ENCODE peak calls at places on chromosomes 16 and 17, in ten cellular contexts. K is type B pancreatic cell, S is astrocyte of the cerebellum, A is foreskin fibroblast, V is IMR-90, N is BJ, C is H9, M is heart right ventricle, F is AG09309, R is GM23338. H is an unnamed sample.

GRCh38 chr16:12215302-12216105 is 239.0 kb downstream of the SNX29 start:
- DNase-seq in K (no peak), S (no peak), A (no peak), V (no peak), N (no peak), C (peak), M (no peak), F (no peak), R (peak), H (no peak)

GRCh38 chr17:27968206-27968732 is 74.2 kb upstream of the NLK start:
- DNase-seq in K (no peak), S (no peak), A (no peak), V (no peak), N (no peak), C (no peak), M (peak), F (no peak), R (no peak), H (no peak)

GRCh38 chr16:89343501-89344291 is 126.2 kb downstream of the ZNF778 start:
- DNase-seq in K (no peak), S (no peak), A (no peak), V (peak), N (peak), C (no peak), M (no peak), F (no peak), R (no peak), H (no peak)

GRCh38 chr16:4327782-4328579 is 12.1 kb downstream of the GLIS2 start:
- DNase-seq in K (no peak), S (no peak), A (peak), V (peak), N (no peak), C (peak), M (peak), F (no peak), R (peak), H (peak)

GRCh38 chr17:28018439-28019070 is 23.9 kb upstream of the NLK start:
- DNase-seq in K (no peak), S (no peak), A (no peak), V (peak), N (no peak), C (no peak), M (peak), F (no peak), R (no peak), H (no peak)

GRCh38 chr17:68709995-68710780 is 109.0 kb upstream of the FAM20A start:
- DNase-seq in K (no peak), S (no peak), A (peak), V (peak), N (peak), C (no peak), M (no peak), F (peak), R (no peak), H (no peak)

GRCh38 chr16:70809392-70810060 is 8.6 kb upstream of the VAC14 start:
- DNase-seq in K (no peak), S (no peak), A (no peak), V (no peak), N (no peak), C (peak), M (no peak), F (no peak), R (no peak), H (peak)

GRCh38 chr17:60065136-60065535 is 13.6 kb downstream of the HEATR6 start:
- DNase-seq in K (no peak), S (no peak), A (no peak), V (peak), N (no peak), C (no peak), M (no peak), F (no peak), R (no peak), H (no peak)

GRCh38 chr17:81517339-81518112 is 4.9 kb upstream of the ACTG1 start:
- DNase-seq in K (no peak), S (no peak), A (no peak), V (no peak), N (no peak), C (peak), M (peak), F (no peak), R (peak), H (peak)

GRCh38 chr16:12260647-12261262 is 284.2 kb downstream of the SNX29 start:
- DNase-seq in K (no peak), S (no peak), A (no peak), V (peak), N (no peak), C (peak), M (no peak), F (no peak), R (peak), H (no peak)

GRCh38 chr17:39702901-39703893 is 3.3 kb downstream of the ERBB2 start:
- DNase-seq in K (no peak), S (no peak), A (no peak), V (peak), N (no peak), C (no peak), M (no peak), F (no peak), R (no peak), H (peak)

GRCh38 chr16:69711115-69711740 is 15.1 kb downstream of the NQO1 start:
- DNase-seq in K (no peak), S (peak), A (peak), V (peak), N (peak), C (no peak), M (no peak), F (peak), R (no peak), H (no peak)

GRCh38 chr17:40556884-40557414 is 8.3 kb downstream of the CCR7 start:
- DNase-seq in K (peak), S (no peak), A (no peak), V (no peak), N (no peak), C (peak), M (no peak), F (no peak), R (no peak), H (peak)

GRCh38 chr16:79600636-79601091 is at the start of gene MAF:
- DNase-seq in K (peak), S (peak), A (peak), V (peak), N (peak), C (peak), M (peak), F (peak), R (peak), H (peak)

GRCh38 chr16:51267676-51268075 is 116.6 kb upstream of the SALL1 start:
- DNase-seq in K (no peak), S (no peak), A (no peak), V (no peak), N (no peak), C (no peak), M (no peak), F (no peak), R (no peak), H (no peak)

GRCh38 chr16:69481901-69482341 is 57.5 kb downstream of the CYB5B start:
- DNase-seq in K (no peak), S (peak), A (peak), V (peak), N (no peak), C (peak), M (peak), F (no peak), R (peak), H (no peak)

GRCh38 chr16:88928405-88929375 is 48.3 kb downstream of the CBFA2T3 start:
- DNase-seq in K (no peak), S (no peak), A (no peak), V (no peak), N (no peak), C (no peak), M (no peak), F (no peak), R (no peak), H (no peak)

GRCh38 chr17:81170727-81171494 is 4.9 kb upstream of the AATK start:
- DNase-seq in K (no peak), S (no peak), A (no peak), V (no peak), N (no peak), C (no peak), M (no peak), F (no peak), R (no peak), H (no peak)

GRCh38 chr17:74089869-74090464 is 113.5 kb upstream of the RPL38 start:
- DNase-seq in K (no peak), S (no peak), A (no peak), V (no peak), N (no peak), C (peak), M (no peak), F (peak), R (peak), H (peak)

GRCh38 chr16:68972008-68972407 is 128.7 kb downstream of the TANGO6 start:
- DNase-seq in K (no peak), S (no peak), A (no peak), V (no peak), N (no peak), C (peak), M (no peak), F (no peak), R (peak), H (no peak)

GRCh38 chr17:17400566-17401184 is 76.1 kb upstream of the MED9 start:
- DNase-seq in K (no peak), S (no peak), A (no peak), V (no peak), N (no peak), C (no peak), M (no peak), F (no peak), R (no peak), H (no peak)

GRCh38 chr16:57720142-57720575 is 15.4 kb upstream of the KATNB1 start:
- DNase-seq in K (no peak), S (peak), A (peak), V (peak), N (no peak), C (peak), M (peak), F (peak), R (peak), H (peak)

GRCh38 chr17:59287452-59287851 is 44.0 kb upstream of the YPEL2 start:
- DNase-seq in K (no peak), S (no peak), A (peak), V (peak), N (no peak), C (no peak), M (no peak), F (no peak), R (no peak), H (no peak)

GRCh38 chr17:60526726-60527125 is 684 bp upstream of the APPBP2 start:
- DNase-seq in K (no peak), S (no peak), A (no peak), V (peak), N (no peak), C (no peak), M (no peak), F (peak), R (peak), H (no peak)

GRCh38 chr17:72618018-72618509 is 474.4 kb downstream of the SLC39A11 start:
- DNase-seq in K (no peak), S (no peak), A (no peak), V (no peak), N (no peak), C (no peak), M (no peak), F (no peak), R (no peak), H (no peak)

GRCh38 chr16:85104147-85104546 is 8.1 kb downstream of the CIBAR2 start:
- DNase-seq in K (no peak), S (no peak), A (no peak), V (no peak), N (no peak), C (no peak), M (no peak), F (no peak), R (peak), H (no peak)
- TF ChIP-seq CTCF in K (no peak), S (no peak), A (no peak), V (no peak), N (no peak), C (peak), M (no peak), F (no peak), R (peak), H (no peak)

GRCh38 chr16:7318661-7319060 is 14.0 kb upstream of the RBFOX1 start:
- DNase-seq in K (no peak), S (no peak), A (no peak), V (no peak), N (no peak), C (no peak), M (no peak), F (no peak), R (no peak), H (no peak)

GRCh38 chr16:7317982-7318381 is 14.7 kb upstream of the RBFOX1 start:
- DNase-seq in K (no peak), S (no peak), A (no peak), V (no peak), N (no peak), C (no peak), M (no peak), F (no peak), R (no peak), H (no peak)

GRCh38 chr16:7316266-7316888 is 16.3 kb upstream of the RBFOX1 start:
- DNase-seq in K (no peak), S (no peak), A (no peak), V (no peak), N (no peak), C (no peak), M (no peak), F (no peak), R (no peak), H (no peak)

GRCh38 chr16:7315813-7316212 is 16.8 kb upstream of the RBFOX1 start:
- DNase-seq in K (no peak), S (no peak), A (no peak), V (no peak), N (no peak), C (no peak), M (no peak), F (no peak), R (no peak), H (no peak)

GRCh38 chr16:7313170-7313569 is 19.5 kb upstream of the RBFOX1 start:
- DNase-seq in K (no peak), S (no peak), A (no peak), V (no peak), N (no peak), C (no peak), M (no peak), F (no peak), R (peak), H (no peak)
- TF ChIP-seq CTCF in K (peak), S (peak), A (no peak), V (no peak), N (no peak), C (peak), M (peak), F (peak), R (peak), H (peak)

GRCh38 chr16:56269824-56270684 is 78.8 kb downstream of the GNAO1 start:
- DNase-seq in K (no peak), S (no peak), A (no peak), V (peak), N (peak), C (peak), M (peak), F (peak), R (peak), H (no peak)
- TF ChIP-seq CTCF in K (no peak), S (peak), A (peak), V (peak), N (peak), C (peak), M (peak), F (peak), R (peak), H (no peak)

GRCh38 chr16:10410469-10410868 is 24.6 kb downstream of the ATF7IP2 start:
- DNase-seq in K (no peak), S (no peak), A (no peak), V (no peak), N (no peak), C (no peak), M (no peak), F (no peak), R (no peak), H (no peak)

GRCh38 chr16:10402975-10403374 is 17.1 kb downstream of the ATF7IP2 start:
- DNase-seq in K (no peak), S (no peak), A (no peak), V (no peak), N (no peak), C (no peak), M (no peak), F (no peak), R (no peak), H (no peak)

GRCh38 chr16:10408824-10409381 is 23.0 kb downstream of the ATF7IP2 start:
- DNase-seq in K (no peak), S (no peak), A (no peak), V (no peak), N (no peak), C (no peak), M (no peak), F (no peak), R (peak), H (no peak)

DNA sequence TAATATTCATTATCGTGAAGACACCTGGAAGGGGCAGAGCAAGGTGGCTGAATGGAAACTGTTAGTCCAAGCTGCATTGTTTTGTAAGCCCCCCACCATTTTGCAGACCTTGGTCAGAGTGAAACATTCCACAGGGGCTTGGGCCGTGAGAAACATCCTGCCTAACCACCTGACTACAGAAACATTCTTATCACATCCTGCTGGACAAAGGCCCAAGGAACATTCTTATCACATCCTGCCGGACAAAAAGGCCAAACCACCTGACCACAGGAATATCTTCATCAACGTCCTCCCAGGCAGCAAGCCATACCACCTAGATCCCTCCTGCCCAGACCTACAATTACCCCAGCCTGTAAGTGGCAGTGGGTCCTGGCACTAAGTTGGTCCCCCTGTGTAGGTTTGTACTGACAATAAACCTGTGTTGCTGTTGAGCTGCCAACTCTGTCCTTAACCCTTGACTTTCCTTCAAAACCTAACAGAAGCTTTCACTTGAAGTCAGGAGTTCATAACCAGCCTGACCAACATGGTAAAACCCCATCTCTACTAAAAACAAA is 19.6 kb downstream of the ATF7IP2 start:
- DNase-seq in K (no peak), S (peak), A (no peak), V (peak), N (no peak), C (no peak), M (no peak), F (no peak), R (no peak), H (no peak)
- TF ChIP-seq CTCF in K (no peak), S (no peak), A (no peak), V (no peak), N (no peak), C (no peak), M (no peak), F (no peak), R (no peak), H (no peak)

GRCh38 chr17:5080591-5080990 is 2.3 kb downstream of the ZFP3 start:
- DNase-seq in K (no peak), S (no peak), A (no peak), V (no peak), N (no peak), C (no peak), M (no peak), F (no peak), R (no peak), H (no peak)

GRCh38 chr17:5077781-5078105 is 524 bp upstream of the ZFP3 start:
- DNase-seq in K (no peak), S (no peak), A (no peak), V (no peak), N (no peak), C (no peak), M (no peak), F (no peak), R (no peak), H (no peak)

GRCh38 chr17:5078106-5079028 is at the start of gene ZFP3:
- DNase-seq in K (no peak), S (peak), A (peak), V (peak), N (peak), C (peak), M (peak), F (peak), R (peak), H (peak)
- TF ChIP-seq CTCF in K (peak), S (no peak), A (no peak), V (no peak), N (peak), C (peak), M (no peak), F (no peak), R (no peak), H (peak)

GRCh38 chr16:58730724-58731370 is 3.3 kb downstream of the GOT2 start:
- DNase-seq in K (no peak), S (no peak), A (no peak), V (no peak), N (no peak), C (no peak), M (no peak), F (no peak), R (no peak), H (no peak)
- TF ChIP-seq CTCF in K (no peak), S (no peak), A (no peak), V (no peak), N (no peak), C (no peak), M (no peak), F (no peak), R (no peak), H (no peak)

GRCh38 chr16:28824548-28824973 is 1.8 kb downstream of the ATXN2L start:
- DNase-seq in K (no peak), S (no peak), A (no peak), V (no peak), N (no peak), C (no peak), M (no peak), F (no peak), R (no peak), H (no peak)

GRCh38 chr16:28822520-28823290 is at the start of gene ATXN2L:
- DNase-seq in K (peak), S (peak), A (peak), V (peak), N (peak), C (peak), M (peak), F (peak), R (peak), H (peak)

GRCh38 chr16:28823719-28824547 is 1.1 kb downstream of the ATXN2L start:
- DNase-seq in K (peak), S (peak), A (peak), V (peak), N (peak), C (peak), M (peak), F (peak), R (peak), H (peak)

GRCh38 chr16:28823291-28823718 is 506 bp downstream of the ATXN2L start:
- DNase-seq in K (no peak), S (no peak), A (no peak), V (no peak), N (no peak), C (no peak), M (no peak), F (no peak), R (peak), H (no peak)

GRCh38 chr16:28826141-28826540 is 3.3 kb downstream of the ATXN2L start:
- DNase-seq in K (no peak), S (no peak), A (no peak), V (peak), N (no peak), C (no peak), M (no peak), F (no peak), R (no peak), H (no peak)
- TF ChIP-seq CTCF in K (no peak), S (no peak), A (no peak), V (peak), N (peak), C (no peak), M (no peak), F (no peak), R (no peak), H (no peak)

GRCh38 chr16:64469351-64469750 is 652.5 kb downstream of the CDH11 start:
- DNase-seq in K (no peak), S (no peak), A (no peak), V (no peak), N (no peak), C (no peak), M (no peak), F (no peak), R (no peak), H (no peak)

GRCh38 chr16:64469906-64470702 is 651.8 kb downstream of the CDH11 start:
- DNase-seq in K (no peak), S (no peak), A (no peak), V (no peak), N (no peak), C (no peak), M (peak), F (no peak), R (no peak), H (no peak)

GRCh38 chr16:64475627-64476351 is 646.1 kb downstream of the CDH11 start:
- DNase-seq in K (no peak), S (peak), A (no peak), V (peak), N (no peak), C (no peak), M (no peak), F (peak), R (no peak), H (no peak)

GRCh38 chr16:64468515-64469090 is 653.3 kb downstream of the CDH11 start:
- DNase-seq in K (no peak), S (no peak), A (no peak), V (no peak), N (no peak), C (no peak), M (no peak), F (no peak), R (no peak), H (no peak)

GRCh38 chr16:64470916-64471315 is 650.9 kb downstream of the CDH11 start:
- DNase-seq in K (no peak), S (no peak), A (no peak), V (no peak), N (no peak), C (no peak), M (no peak), F (no peak), R (no peak), H (no peak)
- TF ChIP-seq CTCF in K (no peak), S (no peak), A (no peak), V (no peak), N (no peak), C (no peak), M (no peak), F (no peak), R (no peak), H (no peak)

GRCh38 chr17:56834380-56835258 is 668 bp downstream of the DGKE start:
- DNase-seq in K (no peak), S (no peak), A (peak), V (peak), N (no peak), C (peak), M (peak), F (no peak), R (peak), H (peak)
- TF ChIP-seq CTCF in K (peak), S (no peak), A (no peak), V (no peak), N (peak), C (peak), M (no peak), F (no peak), R (no peak), H (peak)

DNA sequence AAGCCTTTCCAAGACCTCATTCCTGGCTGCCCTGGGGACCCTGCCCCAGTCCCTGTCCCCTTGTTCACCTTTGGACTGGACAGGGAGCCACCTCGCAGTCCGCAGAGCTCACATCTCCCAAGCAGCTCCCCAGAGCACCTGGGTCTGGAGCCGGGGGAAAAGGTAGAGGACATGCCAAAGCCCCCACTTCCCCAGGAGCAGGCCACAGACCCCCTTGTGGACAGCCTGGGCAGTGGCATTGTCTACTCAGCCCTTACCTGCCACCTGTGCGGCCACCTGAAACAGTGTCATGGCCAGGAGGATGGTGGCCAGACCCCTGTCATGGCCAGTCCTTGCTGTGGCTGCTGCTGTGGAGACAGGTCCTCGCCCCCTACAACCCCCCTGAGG is 38.7 kb upstream of the IL21R start:
- DNase-seq in K (no peak), S (no peak), A (no peak), V (no peak), N (no peak), C (no peak), M (no peak), F (no peak), R (no peak), H (no peak)
- TF ChIP-seq CTCF in K (no peak), S (no peak), A (no peak), V (no peak), N (no peak), C (peak), M (no peak), F (no peak), R (peak), H (no peak)

H was measured in GM13977.